ENCODE peak calls at places on chromosomes 4 and X, in ten cellular contexts. Q is sigmoid colon; P is CD4-positive, CD25-positive, alpha-beta regulatory T cell; A is aorta; S is IMR-90; D is body of pancreas; B is tibial nerve; J is mammary epithelial cell; G is colonic mucosa; N is RWPE2. E is an unnamed sample.

GRCh38 chrX:13076176-13076956 is 31.9 kb upstream of the FAM9C start:
- DNase-seq in G (no peak), A (no peak), N (no peak), S (peak; percentile 51), Q (no peak), P (no peak), D (no peak), J (peak; percentile 17), B (no peak), E (no peak)

GRCh38 chrX:10083809-10084208 is 73.0 kb upstream of the CLCN4 start:
- DNase-seq in B (no peak), G (no peak), J (no peak), S (no peak), A (no peak), N (no peak), P (no peak), D (no peak), Q (no peak), E (no peak)

GRCh38 chr4:54433686-54434085 is 204.6 kb downstream of the PDGFRA start:
- DNase-seq in A (no peak), B (no peak), N (no peak), Q (no peak), S (peak; percentile 37), D (no peak), G (no peak), P (no peak), J (peak; percentile 1), E (peak; percentile 31)

GRCh38 chr4:157992038-157992706 is 180.7 kb downstream of the GASK1B start:
- DNase-seq in A (no peak), Q (no peak), P (no peak), S (peak; percentile 77), G (peak; percentile 77), N (no peak), B (peak; percentile 92), D (peak; percentile 38), J (peak; percentile 58), E (peak; percentile 9)

GRCh38 chrX:4547218-4547836 is 833.9 kb upstream of the PRKX start:
- DNase-seq in S (peak; percentile 40), P (no peak), N (no peak), D (peak; percentile 42), J (peak; percentile 23), B (peak; percentile 26), A (peak; percentile 53), G (peak; percentile 27), Q (no peak), E (peak; percentile 7)

GRCh38 chr4:11700751-11701226 is 272.1 kb upstream of the HS3ST1 start:
- DNase-seq in G (no peak), D (no peak), J (peak; percentile 91), Q (no peak), A (no peak), P (no peak), N (no peak), S (peak; percentile 74), B (no peak), E (no peak)

GRCh38 chrX:121781991-121782390 is 734.6 kb downstream of the GLUD2 start:
- DNase-seq in B (no peak), J (peak; percentile 84), N (no peak), Q (no peak), S (no peak), A (no peak), P (no peak), G (no peak), D (no peak), E (no peak)

GRCh38 chrX:66408507-66408906 is 230.4 kb downstream of the EDA2R start:
- DNase-seq in A (no peak), N (no peak), B (no peak), D (no peak), S (no peak), G (no peak), J (peak; percentile 12), Q (no peak), P (no peak), E (no peak)

GRCh38 chr4:83334425-83335241 is at the start of gene HPSE:
- DNase-seq in A (peak; percentile 93), S (peak; percentile 21), J (peak; percentile 87), B (peak; percentile 72), P (peak; percentile 70), G (peak; percentile 96), Q (peak; percentile 87), D (peak; percentile 65), N (peak; percentile 81), E (peak; percentile 93)

GRCh38 chr4:143531773-143532491 is 18.4 kb downstream of the SMARCA5 start:
- DNase-seq in G (no peak), S (peak; percentile 73), A (no peak), P (no peak), Q (no peak), J (no peak), N (no peak), D (no peak), B (no peak), E (no peak)

GRCh38 chrX:131830400-131831184 is 192.5 kb upstream of the STK26 start:
- DNase-seq in S (peak; percentile 69), Q (peak; percentile 82), G (peak; percentile 83), A (peak; percentile 78), D (peak; percentile 68), N (no peak), P (peak; percentile 27), B (peak; percentile 76), J (peak; percentile 40), E (peak; percentile 52)

GRCh38 chr4:96646146-96646545 is 806.3 kb downstream of the PDHA2 start:
- DNase-seq in G (no peak), A (no peak), Q (no peak), S (no peak), D (no peak), B (no peak), P (no peak), J (no peak), N (no peak), E (no peak)

GRCh38 chr4:65669008-65669971 is 999 bp downstream of the EPHA5 start:
- DNase-seq in S (no peak), J (no peak), P (no peak), A (peak; percentile 42), Q (peak; percentile 59), B (no peak), D (peak; percentile 10), G (no peak), N (no peak), E (peak; percentile 60)

GRCh38 chr4:138049350-138049749 is 192.8 kb downstream of the SLC7A11 start:
- DNase-seq in A (no peak), G (no peak), J (no peak), B (no peak), D (no peak), Q (no peak), S (no peak), N (no peak), P (no peak), E (no peak)

GRCh38 chr4:68250151-68250930 is 4.8 kb upstream of the TMPRSS11B start:
- DNase-seq in A (no peak), P (no peak), G (no peak), J (peak; percentile 9), D (no peak), N (no peak), Q (no peak), B (no peak), S (no peak), E (no peak)

GRCh38 chrX:153634236-153634635 is 12.8 kb upstream of the DUSP9 start:
- DNase-seq in G (no peak), N (no peak), D (no peak), A (no peak), B (no peak), Q (peak; percentile 18), S (no peak), P (no peak), J (no peak), E (no peak)

DNA sequence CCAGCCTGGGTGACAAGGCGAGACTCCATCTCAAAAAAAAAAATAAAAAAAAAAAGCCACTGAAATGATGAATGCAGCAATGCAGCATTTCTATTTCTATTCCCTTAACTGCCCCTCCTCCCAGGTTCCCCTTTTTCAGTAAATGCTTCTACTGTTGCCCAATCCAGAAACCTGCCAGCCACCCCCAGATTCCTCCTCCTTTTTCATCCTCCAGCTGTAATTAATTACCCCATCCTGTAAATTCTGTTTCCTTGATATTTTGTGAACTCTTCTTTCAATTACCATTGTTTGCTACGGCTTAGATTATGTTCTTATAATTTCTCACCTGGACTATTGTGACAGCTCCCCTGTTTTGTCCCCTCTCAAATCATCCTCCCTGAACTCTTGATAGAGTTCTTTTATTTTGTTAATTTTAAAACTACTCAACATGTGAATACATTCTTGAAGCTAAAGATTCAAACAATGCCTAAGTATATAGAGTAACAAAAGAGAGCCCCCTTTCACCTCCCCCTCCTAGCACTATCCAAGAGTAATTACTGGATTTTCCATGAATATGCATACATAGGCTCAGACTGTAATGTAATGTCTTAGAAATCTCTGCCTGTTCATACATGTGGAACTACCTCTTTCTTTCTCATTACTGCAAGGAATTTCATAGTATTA is 140.6 kb upstream of the GPC4 start:
- DNase-seq in A (no peak), P (no peak), D (no peak), J (no peak), Q (no peak), G (no peak), N (no peak), B (no peak), S (no peak), E (peak; percentile 60)
- H3K27me3 ChIP-seq in A (no peaks in the 10 kb centered on the region), P (no peaks in the 10 kb centered on the region), D (no peaks in the 10 kb centered on the region), J (no peaks in the 10 kb centered on the region), Q (no peaks in the 10 kb centered on the region), G (no peaks in the 10 kb centered on the region), N (no peaks in the 10 kb centered on the region), B (peaks cover 9% of the 10 kb centered on the region), S (peaks cover 3% of the 10 kb centered on the region), E (no peaks in the 10 kb centered on the region)

DNA sequence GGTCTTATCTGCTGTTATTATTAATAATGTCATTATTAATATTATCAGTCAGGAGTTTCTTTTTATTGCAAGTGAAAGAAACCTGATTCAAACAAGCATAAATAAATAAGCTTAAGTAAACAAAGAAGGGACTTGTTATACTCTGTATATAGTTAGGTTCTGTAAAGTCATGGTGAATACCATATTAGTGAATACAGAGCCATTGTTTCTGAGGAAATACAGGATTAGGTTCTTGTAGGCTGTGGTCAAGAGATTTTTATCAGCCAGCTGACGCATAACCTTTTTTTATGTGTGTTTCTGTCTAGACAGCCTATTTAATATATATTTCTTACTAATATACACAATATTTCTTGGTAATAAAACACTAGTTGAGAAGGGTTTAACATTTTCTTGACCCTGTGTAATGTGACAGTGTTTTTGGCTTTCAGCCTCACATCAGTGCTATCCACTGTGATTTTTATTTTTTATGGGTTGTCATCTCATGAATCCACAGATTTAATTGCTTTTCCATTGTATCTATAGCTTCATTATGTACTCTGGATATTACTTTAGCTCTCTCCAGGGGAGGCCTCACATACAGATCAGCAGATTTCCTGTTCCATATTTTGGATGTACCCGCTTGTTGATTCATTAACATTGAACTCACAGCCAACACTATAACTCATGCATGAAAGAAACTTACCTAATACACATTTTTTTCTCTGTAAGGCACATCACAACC is 8.0 kb downstream of the HERC3 start:
- DNase-seq in N (no peak), A (no peak), S (peak; percentile 95), B (no peak), J (peak; percentile 89), G (no peak), P (no peak), Q (no peak), D (no peak), E (no peak)
- H3K4me3 ChIP-seq in N (no peak overlapping the region), A (peak overlapping the region; percentile 18), S (peak overlapping the region; percentile 43), B (no peak overlapping the region), J (peak overlapping the region; percentile 18), G (no peak overlapping the region), P (peak overlapping the region; percentile 72), Q (no peak overlapping the region), D (no peak overlapping the region), E (no peak overlapping the region)

GRCh38 chr4:102533348-102533747 is 32.2 kb downstream of the NFKB1 start:
- DNase-seq in S (no peak), G (no peak), Q (no peak), J (no peak), N (no peak), P (no peak), D (no peak), B (no peak), A (no peak), E (no peak)
- H3K36me3 ChIP-seq in S (peaks cover 2% of the 10 kb centered on the region), G (no peaks in the 10 kb centered on the region), Q (peaks cover 17% of the 10 kb centered on the region), J (no peaks in the 10 kb centered on the region), N (peaks cover 26% of the 10 kb centered on the region), P (peaks cover 33% of the 10 kb centered on the region), D (no peaks in the 10 kb centered on the region), B (peaks cover 24% of the 10 kb centered on the region), A (no peaks in the 10 kb centered on the region), E (no peaks in the 10 kb centered on the region)

GRCh38 chr4:16641971-16642370 is 256.5 kb downstream of the LDB2 start:
- DNase-seq in N (no peak), B (no peak), J (no peak), P (no peak), A (no peak), G (no peak), Q (no peak), D (no peak), S (peak; percentile 78), E (no peak)
- H3K27me3 ChIP-seq in N (no peaks in the 10 kb centered on the region), B (no peaks in the 10 kb centered on the region), J (no peaks in the 10 kb centered on the region), P (no peaks in the 10 kb centered on the region), A (no peaks in the 10 kb centered on the region), G (no peaks in the 10 kb centered on the region), Q (no peaks in the 10 kb centered on the region), D (no peaks in the 10 kb centered on the region), S (no peaks in the 10 kb centered on the region), E (no peaks in the 10 kb centered on the region)

E was measured in H7.